ENCODE peak calls at places on chromosomes 4 and X, in five cellular contexts. One of them, this sample, is unnamed.

GRCh38 chr4:17690898-17691297 is 76.5 kb downstream of the MED28 start:
- DNase-seq in activated CD8-positive, alpha-beta memory T cell treated with anti-CD3 and anti-CD28 coated beads, Interleukin-2, amount 50 U/mL, for 48 hours: no peak
- DNase-seq in stimulated activated CD4-positive, alpha-beta T cell treated with anti-CD3 and anti-CD28 coated beads, Interleukin-12 subunit alpha, Interleukin-12 subunit beta, amount 100 ng/mL, for 24 hours: no peak
- DNase-seq in AG09309: no peak
- DNase-seq in posterior vena cava: no peak
- DNase-seq in this sample: no peak

GRCh38 chr4:79603681-79604080 is 195.7 kb upstream of the GK2 start:
- DNase-seq in activated CD8-positive, alpha-beta memory T cell treated with anti-CD3 and anti-CD28 coated beads, Interleukin-2, amount 50 U/mL, for 48 hours: no peak
- DNase-seq in stimulated activated CD4-positive, alpha-beta T cell treated with anti-CD3 and anti-CD28 coated beads, Interleukin-12 subunit alpha, Interleukin-12 subunit beta, amount 100 ng/mL, for 24 hours: no peak
- DNase-seq in AG09309: no peak
- DNase-seq in posterior vena cava: no peak
- DNase-seq in this sample: no peak

GRCh38 chr4:184268574-184269160 is 51.0 kb upstream of the ENPP6 start:
- DNase-seq in activated CD8-positive, alpha-beta memory T cell treated with anti-CD3 and anti-CD28 coated beads, Interleukin-2, amount 50 U/mL, for 48 hours: no peak
- DNase-seq in stimulated activated CD4-positive, alpha-beta T cell treated with anti-CD3 and anti-CD28 coated beads, Interleukin-12 subunit alpha, Interleukin-12 subunit beta, amount 100 ng/mL, for 24 hours: no peak
- DNase-seq in AG09309: no peak
- DNase-seq in posterior vena cava: no peak
- DNase-seq in this sample: no peak

GRCh38 chr4:915041-915474 is 17.1 kb downstream of the GAK start:
- DNase-seq in activated CD8-positive, alpha-beta memory T cell treated with anti-CD3 and anti-CD28 coated beads, Interleukin-2, amount 50 U/mL, for 48 hours: no peak
- DNase-seq in stimulated activated CD4-positive, alpha-beta T cell treated with anti-CD3 and anti-CD28 coated beads, Interleukin-12 subunit alpha, Interleukin-12 subunit beta, amount 100 ng/mL, for 24 hours: no peak
- DNase-seq in AG09309: no peak
- DNase-seq in posterior vena cava: peak
- DNase-seq in this sample: peak

GRCh38 chrX:124441971-124442370 is 95.6 kb downstream of the SH2D1A start:
- DNase-seq in activated CD8-positive, alpha-beta memory T cell treated with anti-CD3 and anti-CD28 coated beads, Interleukin-2, amount 50 U/mL, for 48 hours: no peak
- DNase-seq in stimulated activated CD4-positive, alpha-beta T cell treated with anti-CD3 and anti-CD28 coated beads, Interleukin-12 subunit alpha, Interleukin-12 subunit beta, amount 100 ng/mL, for 24 hours: no peak
- DNase-seq in AG09309: no peak
- DNase-seq in posterior vena cava: no peak
- DNase-seq in this sample: no peak

GRCh38 chr4:152936446-152937279 is 540 bp downstream of the FHDC1 start:
- DNase-seq in activated CD8-positive, alpha-beta memory T cell treated with anti-CD3 and anti-CD28 coated beads, Interleukin-2, amount 50 U/mL, for 48 hours: peak
- DNase-seq in stimulated activated CD4-positive, alpha-beta T cell treated with anti-CD3 and anti-CD28 coated beads, Interleukin-12 subunit alpha, Interleukin-12 subunit beta, amount 100 ng/mL, for 24 hours: peak
- DNase-seq in AG09309: no peak
- DNase-seq in posterior vena cava: peak
- DNase-seq in this sample: peak

GRCh38 chr4:119525005-119525749 is 103.4 kb downstream of the PDE5A start:
- DNase-seq in activated CD8-positive, alpha-beta memory T cell treated with anti-CD3 and anti-CD28 coated beads, Interleukin-2, amount 50 U/mL, for 48 hours: no peak
- DNase-seq in stimulated activated CD4-positive, alpha-beta T cell treated with anti-CD3 and anti-CD28 coated beads, Interleukin-12 subunit alpha, Interleukin-12 subunit beta, amount 100 ng/mL, for 24 hours: no peak
- DNase-seq in AG09309: no peak
- DNase-seq in posterior vena cava: no peak
- DNase-seq in this sample: no peak

GRCh38 chr4:73707918-73708577 is 32.3 kb upstream of the CXCL8 start:
- DNase-seq in activated CD8-positive, alpha-beta memory T cell treated with anti-CD3 and anti-CD28 coated beads, Interleukin-2, amount 50 U/mL, for 48 hours: no peak
- DNase-seq in stimulated activated CD4-positive, alpha-beta T cell treated with anti-CD3 and anti-CD28 coated beads, Interleukin-12 subunit alpha, Interleukin-12 subunit beta, amount 100 ng/mL, for 24 hours: no peak
- DNase-seq in AG09309: peak
- DNase-seq in posterior vena cava: peak
- DNase-seq in this sample: peak

GRCh38 chrX:72124540-72125201 is 7.0 kb downstream of the RTL5 start:
- DNase-seq in activated CD8-positive, alpha-beta memory T cell treated with anti-CD3 and anti-CD28 coated beads, Interleukin-2, amount 50 U/mL, for 48 hours: no peak
- DNase-seq in stimulated activated CD4-positive, alpha-beta T cell treated with anti-CD3 and anti-CD28 coated beads, Interleukin-12 subunit alpha, Interleukin-12 subunit beta, amount 100 ng/mL, for 24 hours: no peak
- DNase-seq in AG09309: no peak
- DNase-seq in posterior vena cava: no peak
- DNase-seq in this sample: no peak

GRCh38 chrX:17291998-17292658 is 82.9 kb upstream of the NHS start:
- DNase-seq in activated CD8-positive, alpha-beta memory T cell treated with anti-CD3 and anti-CD28 coated beads, Interleukin-2, amount 50 U/mL, for 48 hours: no peak
- DNase-seq in stimulated activated CD4-positive, alpha-beta T cell treated with anti-CD3 and anti-CD28 coated beads, Interleukin-12 subunit alpha, Interleukin-12 subunit beta, amount 100 ng/mL, for 24 hours: no peak
- DNase-seq in AG09309: no peak
- DNase-seq in posterior vena cava: no peak
- DNase-seq in this sample: no peak

GRCh38 chr4:89929425-89930272 is 35.0 kb downstream of the MMRN1 start:
- DNase-seq in activated CD8-positive, alpha-beta memory T cell treated with anti-CD3 and anti-CD28 coated beads, Interleukin-2, amount 50 U/mL, for 48 hours: no peak
- DNase-seq in stimulated activated CD4-positive, alpha-beta T cell treated with anti-CD3 and anti-CD28 coated beads, Interleukin-12 subunit alpha, Interleukin-12 subunit beta, amount 100 ng/mL, for 24 hours: no peak
- DNase-seq in AG09309: no peak
- DNase-seq in posterior vena cava: no peak
- DNase-seq in this sample: no peak

GRCh38 chr4:74716436-74716765 is 77.9 kb downstream of the BTC start:
- DNase-seq in activated CD8-positive, alpha-beta memory T cell treated with anti-CD3 and anti-CD28 coated beads, Interleukin-2, amount 50 U/mL, for 48 hours: no peak
- DNase-seq in stimulated activated CD4-positive, alpha-beta T cell treated with anti-CD3 and anti-CD28 coated beads, Interleukin-12 subunit alpha, Interleukin-12 subunit beta, amount 100 ng/mL, for 24 hours: no peak
- DNase-seq in AG09309: no peak
- DNase-seq in posterior vena cava: no peak
- DNase-seq in this sample: no peak

GRCh38 chr4:145081756-145082155 is 16.2 kb downstream of the ANAPC10 start:
- DNase-seq in activated CD8-positive, alpha-beta memory T cell treated with anti-CD3 and anti-CD28 coated beads, Interleukin-2, amount 50 U/mL, for 48 hours: no peak
- DNase-seq in stimulated activated CD4-positive, alpha-beta T cell treated with anti-CD3 and anti-CD28 coated beads, Interleukin-12 subunit alpha, Interleukin-12 subunit beta, amount 100 ng/mL, for 24 hours: no peak
- DNase-seq in AG09309: no peak
- DNase-seq in posterior vena cava: no peak
- DNase-seq in this sample: no peak

GRCh38 chrX:107878106-107878505 is 52.4 kb downstream of the MID2 start:
- DNase-seq in activated CD8-positive, alpha-beta memory T cell treated with anti-CD3 and anti-CD28 coated beads, Interleukin-2, amount 50 U/mL, for 48 hours: no peak
- DNase-seq in stimulated activated CD4-positive, alpha-beta T cell treated with anti-CD3 and anti-CD28 coated beads, Interleukin-12 subunit alpha, Interleukin-12 subunit beta, amount 100 ng/mL, for 24 hours: no peak
- DNase-seq in AG09309: no peak
- DNase-seq in posterior vena cava: no peak
- DNase-seq in this sample: no peak

GRCh38 chrX:120463241-120463640 is 5.9 kb downstream of the LAMP2 start:
- DNase-seq in activated CD8-positive, alpha-beta memory T cell treated with anti-CD3 and anti-CD28 coated beads, Interleukin-2, amount 50 U/mL, for 48 hours: no peak
- DNase-seq in stimulated activated CD4-positive, alpha-beta T cell treated with anti-CD3 and anti-CD28 coated beads, Interleukin-12 subunit alpha, Interleukin-12 subunit beta, amount 100 ng/mL, for 24 hours: no peak
- DNase-seq in AG09309: no peak
- DNase-seq in posterior vena cava: no peak
- DNase-seq in this sample: no peak

GRCh38 chrX:86148024-86148511 is at the start of gene DACH2:
- DNase-seq in activated CD8-positive, alpha-beta memory T cell treated with anti-CD3 and anti-CD28 coated beads, Interleukin-2, amount 50 U/mL, for 48 hours: peak
- DNase-seq in stimulated activated CD4-positive, alpha-beta T cell treated with anti-CD3 and anti-CD28 coated beads, Interleukin-12 subunit alpha, Interleukin-12 subunit beta, amount 100 ng/mL, for 24 hours: peak
- DNase-seq in AG09309: no peak
- DNase-seq in posterior vena cava: peak
- DNase-seq in this sample: no peak

GRCh38 chr4:38069271-38069760 is 109.1 kb downstream of the PTTG2 start:
- DNase-seq in activated CD8-positive, alpha-beta memory T cell treated with anti-CD3 and anti-CD28 coated beads, Interleukin-2, amount 50 U/mL, for 48 hours: no peak
- DNase-seq in stimulated activated CD4-positive, alpha-beta T cell treated with anti-CD3 and anti-CD28 coated beads, Interleukin-12 subunit alpha, Interleukin-12 subunit beta, amount 100 ng/mL, for 24 hours: no peak
- DNase-seq in AG09309: no peak
- DNase-seq in posterior vena cava: no peak
- DNase-seq in this sample: no peak

GRCh38 chr4:170589597-170590191 is 499.9 kb upstream of the AADAT start:
- DNase-seq in activated CD8-positive, alpha-beta memory T cell treated with anti-CD3 and anti-CD28 coated beads, Interleukin-2, amount 50 U/mL, for 48 hours: no peak
- DNase-seq in stimulated activated CD4-positive, alpha-beta T cell treated with anti-CD3 and anti-CD28 coated beads, Interleukin-12 subunit alpha, Interleukin-12 subunit beta, amount 100 ng/mL, for 24 hours: no peak
- DNase-seq in AG09309: no peak
- DNase-seq in posterior vena cava: no peak
- DNase-seq in this sample: no peak

GRCh38 chr4:14241574-14241973 is 614.0 kb upstream of the BOD1L1 start:
- DNase-seq in activated CD8-positive, alpha-beta memory T cell treated with anti-CD3 and anti-CD28 coated beads, Interleukin-2, amount 50 U/mL, for 48 hours: no peak
- DNase-seq in stimulated activated CD4-positive, alpha-beta T cell treated with anti-CD3 and anti-CD28 coated beads, Interleukin-12 subunit alpha, Interleukin-12 subunit beta, amount 100 ng/mL, for 24 hours: no peak
- DNase-seq in AG09309: no peak
- DNase-seq in posterior vena cava: no peak
- DNase-seq in this sample: no peak

GRCh38 chr4:55509272-55509671 is 37.4 kb downstream of the CLOCK start:
- DNase-seq in activated CD8-positive, alpha-beta memory T cell treated with anti-CD3 and anti-CD28 coated beads, Interleukin-2, amount 50 U/mL, for 48 hours: no peak
- DNase-seq in stimulated activated CD4-positive, alpha-beta T cell treated with anti-CD3 and anti-CD28 coated beads, Interleukin-12 subunit alpha, Interleukin-12 subunit beta, amount 100 ng/mL, for 24 hours: no peak
- DNase-seq in AG09309: no peak
- DNase-seq in posterior vena cava: no peak
- DNase-seq in this sample: no peak

GRCh38 chrX:68647156-68647957 is at the start of gene STARD8:
- DNase-seq in activated CD8-positive, alpha-beta memory T cell treated with anti-CD3 and anti-CD28 coated beads, Interleukin-2, amount 50 U/mL, for 48 hours: no peak
- DNase-seq in stimulated activated CD4-positive, alpha-beta T cell treated with anti-CD3 and anti-CD28 coated beads, Interleukin-12 subunit alpha, Interleukin-12 subunit beta, amount 100 ng/mL, for 24 hours: no peak
- DNase-seq in AG09309: no peak
- DNase-seq in posterior vena cava: peak
- DNase-seq in this sample: no peak

GRCh38 chr4:31059753-31060522 is 339.8 kb downstream of the PCDH7 start:
- DNase-seq in activated CD8-positive, alpha-beta memory T cell treated with anti-CD3 and anti-CD28 coated beads, Interleukin-2, amount 50 U/mL, for 48 hours: no peak
- DNase-seq in stimulated activated CD4-positive, alpha-beta T cell treated with anti-CD3 and anti-CD28 coated beads, Interleukin-12 subunit alpha, Interleukin-12 subunit beta, amount 100 ng/mL, for 24 hours: no peak
- DNase-seq in AG09309: peak
- DNase-seq in posterior vena cava: no peak
- DNase-seq in this sample: no peak

GRCh38 chrX:10741003-10741402 is 120.6 kb upstream of the MID1 start:
- DNase-seq in activated CD8-positive, alpha-beta memory T cell treated with anti-CD3 and anti-CD28 coated beads, Interleukin-2, amount 50 U/mL, for 48 hours: no peak
- DNase-seq in stimulated activated CD4-positive, alpha-beta T cell treated with anti-CD3 and anti-CD28 coated beads, Interleukin-12 subunit alpha, Interleukin-12 subunit beta, amount 100 ng/mL, for 24 hours: no peak
- DNase-seq in AG09309: no peak
- DNase-seq in posterior vena cava: no peak
- DNase-seq in this sample: no peak

GRCh38 chr4:53189011-53189410 is 176.8 kb downstream of the SCFD2 start:
- DNase-seq in activated CD8-positive, alpha-beta memory T cell treated with anti-CD3 and anti-CD28 coated beads, Interleukin-2, amount 50 U/mL, for 48 hours: no peak
- DNase-seq in stimulated activated CD4-positive, alpha-beta T cell treated with anti-CD3 and anti-CD28 coated beads, Interleukin-12 subunit alpha, Interleukin-12 subunit beta, amount 100 ng/mL, for 24 hours: no peak
- DNase-seq in AG09309: peak
- DNase-seq in posterior vena cava: no peak
- DNase-seq in this sample: no peak

GRCh38 chr4:151139814-151140213 is 40.4 kb downstream of the RPS3A start:
- DNase-seq in activated CD8-positive, alpha-beta memory T cell treated with anti-CD3 and anti-CD28 coated beads, Interleukin-2, amount 50 U/mL, for 48 hours: no peak
- DNase-seq in stimulated activated CD4-positive, alpha-beta T cell treated with anti-CD3 and anti-CD28 coated beads, Interleukin-12 subunit alpha, Interleukin-12 subunit beta, amount 100 ng/mL, for 24 hours: no peak
- DNase-seq in AG09309: no peak
- DNase-seq in posterior vena cava: no peak
- DNase-seq in this sample: no peak

GRCh38 chr4:158914178-158914577 is 145.4 kb downstream of the FNIP2 start:
- DNase-seq in activated CD8-positive, alpha-beta memory T cell treated with anti-CD3 and anti-CD28 coated beads, Interleukin-2, amount 50 U/mL, for 48 hours: no peak
- DNase-seq in stimulated activated CD4-positive, alpha-beta T cell treated with anti-CD3 and anti-CD28 coated beads, Interleukin-12 subunit alpha, Interleukin-12 subunit beta, amount 100 ng/mL, for 24 hours: no peak
- DNase-seq in AG09309: peak
- DNase-seq in posterior vena cava: no peak
- DNase-seq in this sample: no peak

GRCh38 chrX:10254746-10255145 is 98.0 kb downstream of the CLCN4 start:
- DNase-seq in activated CD8-positive, alpha-beta memory T cell treated with anti-CD3 and anti-CD28 coated beads, Interleukin-2, amount 50 U/mL, for 48 hours: no peak
- DNase-seq in stimulated activated CD4-positive, alpha-beta T cell treated with anti-CD3 and anti-CD28 coated beads, Interleukin-12 subunit alpha, Interleukin-12 subunit beta, amount 100 ng/mL, for 24 hours: no peak
- DNase-seq in AG09309: no peak
- DNase-seq in posterior vena cava: no peak
- DNase-seq in this sample: no peak

GRCh38 chrX:15679246-15679645 is 14.6 kb upstream of the CLTRN start:
- DNase-seq in activated CD8-positive, alpha-beta memory T cell treated with anti-CD3 and anti-CD28 coated beads, Interleukin-2, amount 50 U/mL, for 48 hours: no peak
- DNase-seq in stimulated activated CD4-positive, alpha-beta T cell treated with anti-CD3 and anti-CD28 coated beads, Interleukin-12 subunit alpha, Interleukin-12 subunit beta, amount 100 ng/mL, for 24 hours: no peak
- DNase-seq in AG09309: no peak
- DNase-seq in posterior vena cava: no peak
- DNase-seq in this sample: no peak

GRCh38 chr4:96164814-96165351 is 325.0 kb downstream of the PDHA2 start:
- DNase-seq in activated CD8-positive, alpha-beta memory T cell treated with anti-CD3 and anti-CD28 coated beads, Interleukin-2, amount 50 U/mL, for 48 hours: no peak
- DNase-seq in stimulated activated CD4-positive, alpha-beta T cell treated with anti-CD3 and anti-CD28 coated beads, Interleukin-12 subunit alpha, Interleukin-12 subunit beta, amount 100 ng/mL, for 24 hours: no peak
- DNase-seq in AG09309: peak
- DNase-seq in posterior vena cava: no peak
- DNase-seq in this sample: no peak

GRCh38 chr4:127503111-127503510 is 129.6 kb upstream of the INTU start:
- DNase-seq in activated CD8-positive, alpha-beta memory T cell treated with anti-CD3 and anti-CD28 coated beads, Interleukin-2, amount 50 U/mL, for 48 hours: no peak
- DNase-seq in stimulated activated CD4-positive, alpha-beta T cell treated with anti-CD3 and anti-CD28 coated beads, Interleukin-12 subunit alpha, Interleukin-12 subunit beta, amount 100 ng/mL, for 24 hours: no peak
- DNase-seq in AG09309: peak
- DNase-seq in posterior vena cava: no peak
- DNase-seq in this sample: no peak

GRCh38 chr4:133270021-133270570 is 121.0 kb downstream of the PCDH10 start:
- DNase-seq in activated CD8-positive, alpha-beta memory T cell treated with anti-CD3 and anti-CD28 coated beads, Interleukin-2, amount 50 U/mL, for 48 hours: no peak
- DNase-seq in stimulated activated CD4-positive, alpha-beta T cell treated with anti-CD3 and anti-CD28 coated beads, Interleukin-12 subunit alpha, Interleukin-12 subunit beta, amount 100 ng/mL, for 24 hours: no peak
- DNase-seq in AG09309: no peak
- DNase-seq in posterior vena cava: no peak
- DNase-seq in this sample: no peak